ENCODE peak calls at places on chromosome 3, in six cellular contexts. F is fibroblast of mammary gland, I is AG10803, W is GM12864, R is mammary epithelial cell, V is GM13976. P is an unnamed sample.

GRCh38 chr3:111315911-111316310 is 226.1 kb upstream of the CD96 start:
- DNase-seq in V (no peak), F (peak), R (peak), W (no peak), I (peak), P (no peak)

GRCh38 chr3:127822166-127822835 is at the start of gene MGLL:
- DNase-seq in R (peak), F (peak), W (no peak), I (peak), V (no peak), P (no peak)

GRCh38 chr3:43872901-43873300 is 182.2 kb downstream of the ABHD5 start:
- DNase-seq in F (peak), W (no peak), V (no peak), R (no peak), I (peak), P (no peak)

GRCh38 chr3:49867400-49867799 is 2.3 kb downstream of the CAMKV start:
- DNase-seq in W (no peak), R (no peak), F (no peak), I (no peak), V (no peak), P (no peak)

GRCh38 chr3:23961913-23962312 is 16.8 kb downstream of the NR1D2 start:
- DNase-seq in W (no peak), V (no peak), R (no peak), I (no peak), F (no peak), P (no peak)

GRCh38 chr3:102904629-102905028 is 469.8 kb downstream of the ZPLD1 start:
- DNase-seq in R (no peak), F (no peak), W (no peak), V (no peak), I (no peak), P (no peak)

GRCh38 chr3:52394751-52395502 is 50.0 kb downstream of the SEMA3G start:
- DNase-seq in W (no peak), F (no peak), I (no peak), V (no peak), R (no peak), P (no peak)

GRCh38 chr3:186909078-186909853 is 21.1 kb upstream of the ST6GAL1 start:
- DNase-seq in V (no peak), I (no peak), W (peak), R (no peak), F (no peak), P (no peak)

GRCh38 chr3:146504546-146505197 is 35.3 kb upstream of the PLSCR2 start:
- DNase-seq in V (no peak), F (no peak), R (peak), W (no peak), I (no peak), P (no peak)

DNA sequence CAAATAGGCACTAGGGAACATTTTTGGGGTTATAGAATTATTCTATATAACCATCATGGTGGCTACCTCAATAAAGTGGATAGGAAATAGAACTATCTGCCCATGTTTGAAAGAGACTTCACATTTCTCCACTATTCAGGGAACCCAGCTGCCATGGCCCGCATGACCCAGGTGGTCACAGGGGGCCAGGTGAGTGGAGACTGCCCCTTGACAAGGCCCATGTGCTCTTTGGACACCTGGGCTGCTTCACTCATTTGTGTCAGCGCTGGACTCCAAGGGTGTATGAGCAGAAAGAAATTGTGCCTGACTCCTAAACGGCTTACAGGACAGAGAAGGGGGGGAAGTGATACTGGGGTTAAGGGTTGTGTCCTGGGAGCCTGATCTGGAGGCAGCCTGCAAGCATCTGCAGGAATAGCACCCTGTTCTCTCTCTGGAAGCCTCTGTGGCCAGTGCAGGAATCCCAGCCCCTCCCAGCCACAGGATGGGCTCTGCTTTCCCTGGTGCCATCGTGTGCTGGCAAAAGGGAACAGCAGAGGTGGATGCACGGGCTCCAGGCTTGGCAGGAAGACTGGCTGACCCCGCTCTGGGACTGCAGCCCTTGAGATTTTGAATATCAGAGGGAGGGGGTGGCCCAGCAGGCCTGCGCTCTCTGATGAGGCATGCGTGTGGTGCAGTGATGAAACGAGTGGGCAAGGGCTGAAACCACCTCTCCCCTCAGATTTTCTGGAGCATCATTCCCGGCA is 9.1 kb upstream of the C3orf22 start:
- DNase-seq in R (no peak), I (no peak), F (no peak), V (peak), W (no peak), P (no peak)
- TF ChIP-seq CTCF in R (peak), I (peak), F (no peak), V (no peak), W (no peak), P (no peak)

GRCh38 chr3:133494469-133494868 is 79.0 kb upstream of the CDV3 start:
- DNase-seq in I (peak), V (no peak), F (peak), W (no peak), R (no peak), P (no peak)
- TF ChIP-seq CTCF in I (peak), V (no peak), F (peak), W (peak), R (peak), P (peak)

GRCh38 chr3:195892355-195893120 is 15.8 kb downstream of the TNK2 start:
- DNase-seq in F (peak), V (no peak), W (no peak), I (peak), R (peak), P (no peak)
- TF ChIP-seq CTCF in F (no peak), V (no peak), W (no peak), I (no peak), R (no peak), P (no peak)

DNA sequence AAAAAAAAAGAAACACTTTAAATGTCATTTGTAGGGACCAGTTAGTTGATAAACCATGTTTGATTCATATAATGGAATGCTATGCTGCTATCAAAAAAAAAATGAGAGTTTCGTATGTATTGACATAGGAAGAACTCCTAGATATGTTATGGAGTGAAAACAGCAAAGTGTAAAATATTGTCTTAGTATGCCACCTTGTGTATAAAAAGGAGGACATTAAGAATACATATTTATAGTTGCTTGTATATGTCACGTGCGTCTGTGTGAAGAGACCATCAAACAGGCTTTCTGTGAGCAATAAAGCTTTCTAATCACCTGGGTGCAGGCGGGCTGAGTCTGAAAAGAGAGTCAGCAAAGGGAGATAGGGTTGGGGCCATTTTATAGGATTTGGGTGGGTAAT is 39.5 kb downstream of the KBTBD8 start:
- DNase-seq in R (no peak), I (peak), F (peak), W (no peak), V (no peak), P (no peak)
- TF ChIP-seq CTCF in R (peak), I (peak), F (no peak), W (no peak), V (no peak), P (no peak)